ENCODE peak calls at places on chromosomes 2 and 18, in ten cellular contexts. P, D, K, T, Y, V, R, Q, B and G are unnamed samples.

GRCh38 chr2:143909577-143909976 is 610.3 kb downstream of the ZEB2 start:
- DNase-seq in P (no peak), D (no peak), K (no peak), T (no peak), Y (no peak), V (no peak), R (no peak), Q (no peak), B (no peak), G (no peak)

GRCh38 chr2:81060971-81061370 is 756.4 kb upstream of the LRRTM1 start:
- DNase-seq in P (no peak), D (peak), K (no peak), T (no peak), Y (no peak), V (no peak), R (no peak), Q (no peak), B (no peak), G (no peak)

GRCh38 chr18:21109936-21110666 is 1.5 kb downstream of the ROCK1 start:
- DNase-seq in P (no peak), D (no peak), K (no peak), T (no peak), Y (no peak), V (peak), R (peak), Q (no peak), B (no peak), G (no peak)

GRCh38 chr2:220001693-220002260 is 374.3 kb downstream of the SLC4A3 start:
- DNase-seq in P (no peak), D (no peak), K (no peak), T (peak), Y (peak), V (peak), R (peak), Q (no peak), B (peak), G (no peak)

GRCh38 chr2:219112651-219113338 is 47.8 kb downstream of the NHEJ1 start:
- DNase-seq in P (no peak), D (no peak), K (no peak), T (no peak), Y (no peak), V (no peak), R (no peak), Q (no peak), B (no peak), G (no peak)

GRCh38 chr2:99190548-99190947 is 9.6 kb downstream of the MRPL30 start:
- DNase-seq in P (no peak), D (no peak), K (no peak), T (no peak), Y (no peak), V (no peak), R (no peak), Q (no peak), B (no peak), G (no peak)

GRCh38 chr2:107553534-107553933 is 273.2 kb upstream of the RGPD4 start:
- DNase-seq in P (no peak), D (no peak), K (no peak), T (no peak), Y (no peak), V (no peak), R (peak), Q (no peak), B (no peak), G (no peak)

GRCh38 chr18:76528477-76529432 is 33.7 kb upstream of the ZNF516 start:
- DNase-seq in P (peak), D (peak), K (no peak), T (no peak), Y (no peak), V (peak), R (peak), Q (no peak), B (peak), G (no peak)

GRCh38 chr2:44004735-44005602 is 9.2 kb upstream of the LRPPRC start:
- DNase-seq in P (no peak), D (no peak), K (no peak), T (no peak), Y (no peak), V (no peak), R (peak), Q (no peak), B (no peak), G (no peak)

GRCh38 chr18:1408331-1408835 is 503.7 kb downstream of the ADCYAP1 start:
- DNase-seq in P (no peak), D (peak), K (no peak), T (no peak), Y (no peak), V (no peak), R (no peak), Q (no peak), B (no peak), G (no peak)

GRCh38 chr2:45743531-45744391 is 92.3 kb downstream of the PRKCE start:
- DNase-seq in P (no peak), D (no peak), K (no peak), T (no peak), Y (no peak), V (peak), R (peak), Q (no peak), B (no peak), G (no peak)

GRCh38 chr2:2181505-2181904 is 149.6 kb downstream of the MYT1L start:
- DNase-seq in P (peak), D (no peak), K (no peak), T (no peak), Y (no peak), V (no peak), R (no peak), Q (no peak), B (no peak), G (no peak)

GRCh38 chr2:66490588-66491001 is 55.7 kb downstream of the MEIS1 start:
- DNase-seq in P (no peak), D (no peak), K (no peak), T (no peak), Y (no peak), V (no peak), R (peak), Q (no peak), B (no peak), G (no peak)

GRCh38 chr2:36963106-36963505 is 3.2 kb downstream of the STRN start:
- DNase-seq in P (peak), D (no peak), K (no peak), T (no peak), Y (no peak), V (no peak), R (no peak), Q (no peak), B (no peak), G (no peak)

GRCh38 chr18:71018816-71019215 is 730.0 kb downstream of the SOCS6 start:
- DNase-seq in P (no peak), D (no peak), K (no peak), T (no peak), Y (no peak), V (no peak), R (no peak), Q (no peak), B (no peak), G (no peak)

GRCh38 chr18:29418136-29418535 is 1241.2 kb upstream of the CDH2 start:
- DNase-seq in P (no peak), D (no peak), K (no peak), T (peak), Y (peak), V (peak), R (peak), Q (no peak), B (no peak), G (no peak)

GRCh38 chr2:55899881-55900280 is 23.7 kb downstream of the EFEMP1 start:
- DNase-seq in P (no peak), D (no peak), K (no peak), T (peak), Y (peak), V (no peak), R (peak), Q (no peak), B (no peak), G (no peak)

GRCh38 chr18:74498712-74499629 is 2.8 kb downstream of the CNDP2 start:
- DNase-seq in P (no peak), D (no peak), K (peak), T (peak), Y (no peak), V (peak), R (peak), Q (peak), B (no peak), G (peak)

GRCh38 chr2:115162454-115163293 is 720.2 kb downstream of the DPP10 start:
- DNase-seq in P (peak), D (no peak), K (no peak), T (no peak), Y (no peak), V (no peak), R (no peak), Q (no peak), B (no peak), G (no peak)

GRCh38 chr2:165793779-165794519 is at the start of gene GALNT3:
- DNase-seq in P (peak), D (peak), K (peak), T (no peak), Y (no peak), V (peak), R (no peak), Q (no peak), B (peak), G (peak)

GRCh38 chr2:69589973-69590652 is 53.4 kb downstream of the AAK1 start:
- DNase-seq in P (no peak), D (no peak), K (no peak), T (peak), Y (no peak), V (no peak), R (peak), Q (no peak), B (no peak), G (no peak)

GRCh38 chr18:78514910-78515670 is 464.5 kb upstream of the SALL3 start:
- DNase-seq in P (peak), D (no peak), K (no peak), T (no peak), Y (no peak), V (no peak), R (no peak), Q (no peak), B (no peak), G (no peak)

GRCh38 chr2:230898016-230898415 is 27.0 kb downstream of the GPR55 start:
- DNase-seq in P (no peak), D (no peak), K (peak), T (no peak), Y (no peak), V (no peak), R (no peak), Q (no peak), B (no peak), G (no peak)